ENCODE peak calls at places on chromosomes 13 and 19, in four cellular contexts. K is GOT3; E is activated CD4-positive, alpha-beta T cell treated with anti-CD3 and anti-CD28 coated beads, Interleukin-2, amount 10 ng/mL, durations not matched to agents 7 days and 5 days; B is stromal cell of bone marrow. D is an unnamed sample.

GRCh38 chr19:47284324-47284899 is 9.7 kb downstream of the INAFM1 start:
- DNase-seq in K (no peak), E (peak; percentile 77), B (no peak), D (no peak)

GRCh38 chr13:63773476-63773875 is 2357.8 kb upstream of the PCDH20 start:
- DNase-seq in E (no peak), K (no peak), B (no peak), D (no peak)

GRCh38 chr19:10861118-10861651 is 10.2 kb upstream of the CARM1 start:
- DNase-seq in K (no peak), E (peak; percentile 42), B (no peak), D (no peak)

GRCh38 chr13:73171926-73172325 is 113.1 kb downstream of the KLF5 start:
- DNase-seq in B (no peak), K (no peak), E (no peak), D (no peak)

GRCh38 chr19:45469835-45470146 is 2.0 kb downstream of the FOSB start:
- DNase-seq in K (no peak), E (no peak), B (peak; percentile 79), D (no peak)

GRCh38 chr19:1848399-1849131 is at the start of gene REXO1:
- DNase-seq in K (peak; percentile 86), B (peak; percentile 86), E (peak; percentile 99), D (peak; percentile 85)

GRCh38 chr19:46216612-46217011 is 12.9 kb upstream of the IGFL1 start:
- DNase-seq in K (no peak), B (no peak), E (no peak), D (no peak)

GRCh38 chr19:15266683-15267082 is 34.4 kb upstream of the EPHX3 start:
- DNase-seq in B (no peak), E (no peak), K (no peak), D (no peak)

GRCh38 chr19:49984491-49984890 is 23.5 kb upstream of the SIGLEC11 start:
- DNase-seq in B (no peak), K (no peak), E (no peak), D (no peak)

GRCh38 chr19:40320558-40320935 is 27.6 kb downstream of the C19orf47 start:
- DNase-seq in E (no peak), B (no peak), K (no peak), D (no peak)

GRCh38 chr19:858868-859843 is at the start of gene CFD:
- DNase-seq in B (no peak), E (no peak), K (no peak), D (no peak)

GRCh38 chr13:60282708-60283107 is 114.3 kb upstream of the TDRD3 start:
- DNase-seq in B (no peak), K (no peak), E (no peak), D (no peak)

GRCh38 chr19:49546825-49547565 is 19.2 kb downstream of the RCN3 start:
- DNase-seq in B (peak; percentile 85), E (peak; percentile 85), K (no peak), D (peak; percentile 86)

GRCh38 chr13:76969488-76970365 is 21.4 kb downstream of the ACOD1 start:
- DNase-seq in K (no peak), B (no peak), E (no peak), D (no peak)

GRCh38 chr19:50377051-50377441 is 789 bp downstream of the NR1H2 start:
- DNase-seq in B (no peak), E (peak; percentile 58), K (no peak), D (no peak)

GRCh38 chr13:34294483-34295129 is 476.7 kb downstream of the RFC3 start:
- DNase-seq in E (no peak), B (peak; percentile 4), K (no peak), D (no peak)

GRCh38 chr13:42047561-42048322 is 706 bp upstream of the DGKH start:
- DNase-seq in E (peak; percentile 32), K (no peak), B (peak; percentile 36), D (no peak)

GRCh38 chr19:35143231-35143715 is at the start of gene FXYD7:
- DNase-seq in E (no peak), K (no peak), B (no peak), D (no peak)

GRCh38 chr13:25966086-25966485 is 85.7 kb downstream of the SHISA2 start:
- DNase-seq in E (no peak), B (no peak), K (no peak), D (no peak)

GRCh38 chr13:25286308-25286968 is 850 bp downstream of the MTMR6 start:
- DNase-seq in E (peak; percentile 54), K (no peak), B (no peak), D (no peak)

GRCh38 chr13:106246817-106247216 is 288.6 kb downstream of the EFNB2 start:
- DNase-seq in B (no peak), E (no peak), K (no peak), D (no peak)

GRCh38 chr19:17938092-17938845 is 5.5 kb downstream of the CCDC124 start:
- DNase-seq in B (peak; percentile 83), K (peak; percentile 65), E (peak; percentile 86), D (peak; percentile 73)

GRCh38 chr13:112990783-112991182 is 21.8 kb downstream of the MCF2L start:
- DNase-seq in E (no peak), B (no peak), K (no peak), D (no peak)

GRCh38 chr19:12065100-12065538 is 588 bp downstream of the ZNF844 start:
- DNase-seq in E (peak; percentile 21), K (no peak), B (peak; percentile 28), D (no peak)

GRCh38 chr19:21269813-21270212 is 59.4 kb downstream of the ZNF708 start:
- DNase-seq in B (no peak), E (no peak), K (no peak), D (no peak)

GRCh38 chr13:99686157-99686572 is 184.9 kb downstream of the TM9SF2 start:
- DNase-seq in B (no peak), E (no peak), K (no peak), D (no peak)

GRCh38 chr19:4523306-4524110 is 5.2 kb upstream of the PLIN4 start:
- DNase-seq in B (no peak), K (no peak), E (peak; percentile 16), D (no peak)

GRCh38 chr19:16259385-16260159 is 61.9 kb downstream of the AP1M1 start:
- DNase-seq in K (no peak), B (no peak), E (peak; percentile 42), D (no peak)

GRCh38 chr13:40076765-40077362 is 421.4 kb downstream of the COG6 start:
- DNase-seq in E (no peak), K (no peak), B (no peak), D (no peak)

GRCh38 chr19:40091205-40092129 is 724 bp upstream of the ZNF780A start:
- DNase-seq in B (no peak), E (no peak), K (no peak), D (no peak)

GRCh38 chr13:74226791-74227475 is 92.7 kb upstream of the KLF12 start:
- DNase-seq in E (no peak), B (peak; percentile 63), K (no peak), D (no peak)

GRCh38 chr19:52200044-52200443 is 10.2 kb downstream of the PPP2R1A start:
- DNase-seq in E (no peak), B (peak; percentile 84), K (no peak), D (peak; percentile 59)

GRCh38 chr19:6707011-6707657 is 13.3 kb downstream of the C3 start:
- DNase-seq in E (no peak), K (no peak), B (no peak), D (no peak)

GRCh38 chr13:27000686-27001085 is 170.9 kb downstream of the USP12 start:
- DNase-seq in K (no peak), E (no peak), B (no peak), D (no peak)

GRCh38 chr13:80955487-80955886 is 614.6 kb upstream of the SPRY2 start:
- DNase-seq in K (no peak), B (no peak), E (no peak), D (no peak)

GRCh38 chr13:111879719-111880118 is 187.2 kb upstream of the SOX1 start:
- DNase-seq in E (no peak), K (no peak), B (no peak), D (no peak)

GRCh38 chr19:17332677-17333581 is 1.7 kb downstream of the ANO8 start:
- DNase-seq in K (no peak), B (no peak), E (peak; percentile 55), D (no peak)

D was measured in GM04504.